ENCODE peak calls at places on chromosomes 5 and 9, in ten cellular contexts. U is Right ventricle myocardium inferior; H is lower leg skin; N is spleen; Y is naive thymus-derived CD8-positive, alpha-beta T cell; M is D341Med; R is bronchial epithelial cell; F is activated CD4-positive, CD25-positive, alpha-beta regulatory T cell treated with anti-CD3 and anti-CD28 coated beads, Interleukin-2, amount 50 U/mL, for 72 hours; W is cerebellar cortex; C is G401. P is an unnamed sample.

GRCh38 chr9:8473226-8473625 is 673.6 kb upstream of the DMAC1 start:
- DNase-seq in U (no peak), H (no peak), N (no peak), Y (no peak), M (no peak), R (no peak), F (no peak), W (no peak), C (no peak), P (no peak)

GRCh38 chr5:173535976-173536639 is 80.3 kb downstream of the BOD1 start:
- DNase-seq in U (no peak), H (no peak), N (no peak), Y (no peak), M (no peak), R (no peak), F (no peak), W (no peak), C (no peak), P (no peak)

GRCh38 chr9:109910616-109911568 is 130.9 kb downstream of the PALM2AKAP2 start:
- DNase-seq in U (no peak), H (no peak), N (no peak), Y (no peak), M (no peak), R (peak; percentile 74), F (no peak), W (no peak), C (no peak), P (no peak)

GRCh38 chr5:94623877-94624276 is 5.4 kb downstream of the SLF1 start:
- DNase-seq in U (no peak), H (no peak), N (no peak), Y (no peak), M (no peak), R (no peak), F (no peak), W (no peak), C (no peak), P (no peak)

GRCh38 chr9:105248691-105249090 is 4.2 kb downstream of the SLC44A1 start:
- DNase-seq in U (no peak), H (no peak), N (no peak), Y (no peak), M (no peak), R (no peak), F (no peak), W (no peak), C (no peak), P (no peak)

GRCh38 chr5:40223884-40224402 is 455.8 kb upstream of the PTGER4 start:
- DNase-seq in U (no peak), H (no peak), N (no peak), Y (no peak), M (no peak), R (peak; percentile 63), F (no peak), W (no peak), C (no peak), P (no peak)

GRCh38 chr5:146457431-146457830 is 10.3 kb downstream of the TCERG1 start:
- DNase-seq in U (no peak), H (no peak), N (no peak), Y (no peak), M (no peak), R (no peak), F (no peak), W (no peak), C (no peak), P (no peak)

GRCh38 chr5:40570408-40571129 is 109.1 kb upstream of the PTGER4 start:
- DNase-seq in U (no peak), H (no peak), N (no peak), Y (no peak), M (peak; percentile 19), R (peak; percentile 91), F (no peak), W (no peak), C (no peak), P (no peak)

GRCh38 chr5:61010759-61011460 is 65.9 kb downstream of the NDUFAF2 start:
- DNase-seq in U (no peak), H (no peak), N (no peak), Y (no peak), M (no peak), R (peak; percentile 12), F (no peak), W (no peak), C (no peak), P (no peak)

GRCh38 chr9:92749934-92750315 is 14.7 kb downstream of the BICD2 start:
- DNase-seq in U (no peak), H (no peak), N (no peak), Y (no peak), M (no peak), R (no peak), F (no peak), W (no peak), C (no peak), P (no peak)

P was measured in chondrocyte.